ENCODE peak calls at places on chromosomes 13 and 19, in four cellular contexts. X, P, U and R are unnamed samples.
A peak's percentile ranks its signal among the peaks of the same experiment; 100 is the strongest.

GRCh38 chr19:29098863-29099481 is 114.0 kb downstream of the UQCRFS1 start:
- DNase-seq in P (no peak), X (no peak), U (peak; percentile 20), R (no peak)

GRCh38 chr13:43815204-43815603 is 28.4 kb upstream of the ENOX1 start:
- DNase-seq in X (peak; percentile 52), U (no peak), P (no peak), R (no peak)

GRCh38 chr19:51743405-51743804 is 8.3 kb downstream of the FPR1 start:
- DNase-seq in U (no peak), X (no peak), P (no peak), R (no peak)

GRCh38 chr13:109569938-109570711 is 216.3 kb downstream of the IRS2 start:
- DNase-seq in P (no peak), U (no peak), X (no peak), R (no peak)

GRCh38 chr13:33174980-33175379 is 110.6 kb downstream of the STARD13 start:
- DNase-seq in U (no peak), X (no peak), P (no peak), R (no peak)

GRCh38 chr19:4375164-4375619 is 25.2 kb downstream of the SH3GL1 start:
- DNase-seq in X (peak; percentile 74), U (no peak), P (no peak), R (peak; percentile 61)

GRCh38 chr13:110593430-110594130 is 21.8 kb upstream of the NAXD start:
- DNase-seq in U (no peak), X (peak; percentile 36), P (no peak), R (no peak)

GRCh38 chr19:4472174-4472974 is at the start of gene HDGFL2:
- DNase-seq in X (no peak), U (peak; percentile 50), P (no peak), R (no peak)

GRCh38 chr19:861756-862528 is 2.5 kb downstream of the CFD start:
- DNase-seq in X (peak; percentile 80), P (peak; percentile 75), U (peak; percentile 62), R (no peak)

GRCh38 chr19:4861147-4861546 is 6.3 kb downstream of the PLIN3 start:
- DNase-seq in X (no peak), P (no peak), U (no peak), R (no peak)

GRCh38 chr13:42836930-42837329 is 55.5 kb downstream of the FAM216B start:
- DNase-seq in X (peak; percentile 33), U (no peak), P (no peak), R (no peak)

GRCh38 chr13:72536668-72537399 is 190.6 kb downstream of the MZT1 start:
- DNase-seq in P (no peak), X (no peak), U (no peak), R (no peak)

GRCh38 chr19:55384576-55385235 is 614 bp upstream of the TMEM238 start:
- DNase-seq in X (no peak), U (peak; percentile 63), P (peak; percentile 71), R (no peak)

GRCh38 chr13:40666905-40667621 is 622 bp upstream of the FOXO1 start:
- DNase-seq in X (peak; percentile 24), P (no peak), U (peak; percentile 73), R (peak; percentile 51)

GRCh38 chr19:4575978-4576933 is 16.8 kb upstream of the SEMA6B start:
- DNase-seq in X (peak; percentile 84), P (no peak), U (peak; percentile 51), R (peak; percentile 74)

GRCh38 chr19:13366529-13367143 is 139.6 kb downstream of the CACNA1A start:
- DNase-seq in U (no peak), P (no peak), X (no peak), R (no peak)

GRCh38 chr19:46704379-46705076 is 12.4 kb downstream of the PRKD2 start:
- DNase-seq in U (peak; percentile 79), P (peak; percentile 69), X (peak; percentile 80), R (peak; percentile 63)

GRCh38 chr19:2123682-2124387 is 27.1 kb downstream of the IZUMO4 start:
- DNase-seq in P (no peak), U (no peak), X (no peak), R (no peak)

GRCh38 chr13:97582170-97582569 is 148.2 kb downstream of the RAP2A start:
- DNase-seq in U (no peak), X (no peak), P (no peak), R (no peak)

GRCh38 chr13:108322206-108322824 is 52.8 kb downstream of the TNFSF13B start:
- DNase-seq in U (no peak), P (no peak), X (no peak), R (no peak)

GRCh38 chr13:52455677-52456041 is 381 bp downstream of the CKAP2 start:
- DNase-seq in P (peak; percentile 82), X (peak; percentile 90), U (peak; percentile 74), R (peak; percentile 80)

GRCh38 chr19:5718579-5719273 is 1.2 kb downstream of the LONP1 start:
- DNase-seq in X (no peak), U (no peak), P (peak; percentile 41), R (no peak)

GRCh38 chr13:102172406-102172805 is 229.4 kb downstream of the FGF14 start:
- DNase-seq in U (no peak), X (no peak), P (no peak), R (no peak)

GRCh38 chr13:100506154-100506553 is 82.4 kb downstream of the GGACT start:
- DNase-seq in P (peak; percentile 41), U (no peak), X (no peak), R (no peak)

GRCh38 chr13:28559636-28560259 is 64.8 kb upstream of the FLT1 start:
- DNase-seq in U (no peak), P (no peak), X (no peak), R (no peak)

GRCh38 chr19:34066007-34066656 is 106.2 kb upstream of the LSM14A start:
- DNase-seq in X (no peak), P (no peak), U (no peak), R (no peak)

GRCh38 chr19:48606463-48607358 is at the start of gene SPACA4:
- DNase-seq in X (no peak), U (no peak), P (no peak), R (no peak)

GRCh38 chr19:48611872-48612271 is 3.0 kb downstream of the FAM83E start:
- DNase-seq in X (no peak), U (no peak), P (no peak), R (no peak)

GRCh38 chr19:48609571-48610108 is 3.1 kb downstream of the SPACA4 start:
- DNase-seq in P (no peak), U (no peak), X (no peak), R (no peak)

GRCh38 chr19:48607359-48607755 is 815 bp downstream of the SPACA4 start:
- DNase-seq in P (no peak), U (no peak), X (no peak), R (no peak)

GRCh38 chr19:48608798-48609263 is 2.3 kb downstream of the SPACA4 start:
- DNase-seq in P (no peak), X (peak; percentile 66), U (no peak), R (no peak)
- TF ChIP-seq CTCF in P (peak; percentile 85), X (peak; percentile 81), U (no peak), R (peak; percentile 43)

GRCh38 chr13:47000166-47000565 is 103.3 kb upstream of the HTR2A start:
- DNase-seq in X (no peak), U (no peak), P (no peak), R (no peak)
- TF ChIP-seq CTCF in X (no peak), U (no peak), P (no peak), R (no peak)

GRCh38 chr13:24685314-24685713 is 5.1 kb downstream of the ATP12A start:
- DNase-seq in P (no peak), U (no peak), X (no peak), R (no peak)

GRCh38 chr13:24683370-24683769 is 3.2 kb downstream of the ATP12A start:
- DNase-seq in U (no peak), X (no peak), P (no peak), R (no peak)

GRCh38 chr13:24684600-24684998 is 4.4 kb downstream of the ATP12A start:
- DNase-seq in X (no peak), P (no peak), U (no peak), R (no peak)

GRCh38 chr13:24682353-24682752 is 2.1 kb downstream of the ATP12A start:
- DNase-seq in P (no peak), U (no peak), X (no peak), R (no peak)

DNA sequence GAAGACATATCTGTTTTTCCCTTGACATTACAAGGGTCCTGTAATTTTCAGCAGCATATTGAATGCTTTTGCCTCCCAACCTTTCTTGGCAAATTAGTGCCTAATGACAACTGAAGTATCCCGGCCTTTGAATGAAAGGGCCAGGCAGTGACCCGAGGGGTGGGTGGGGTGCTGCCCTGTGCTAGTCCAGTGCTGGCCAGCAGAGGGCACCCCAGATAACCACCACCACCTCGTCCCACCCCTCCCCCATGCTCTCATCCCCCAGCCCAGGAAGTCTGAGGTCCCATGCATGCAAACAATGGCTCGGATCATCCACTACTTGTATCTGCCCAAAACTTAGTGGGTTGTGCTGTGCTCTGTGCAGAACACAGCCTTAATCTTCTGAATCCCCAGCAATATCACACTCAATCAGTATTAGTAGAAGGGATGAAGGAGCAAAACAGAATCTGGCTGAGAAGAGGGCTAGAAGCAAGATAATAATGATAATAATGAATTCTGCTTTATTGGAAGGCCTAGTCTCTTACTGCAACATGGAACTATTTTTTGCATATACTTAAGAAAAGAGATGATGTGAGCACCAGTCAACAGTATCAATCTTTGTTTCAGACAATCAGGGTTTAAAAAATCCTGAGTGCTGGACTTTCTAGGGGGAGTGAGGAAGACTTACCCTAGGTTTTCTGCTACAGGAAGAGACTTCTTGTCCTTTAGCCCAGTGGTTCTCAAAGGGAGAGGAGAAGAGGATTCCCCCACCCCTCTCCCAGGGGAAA is 3.8 kb downstream of the ATP12A start:
- DNase-seq in P (peak; percentile 52), U (no peak), X (peak; percentile 79), R (peak; percentile 67)
- TF ChIP-seq CTCF in P (peak; percentile 93), U (no peak), X (peak; percentile 72), R (peak; percentile 91)

GRCh38 chr13:39273953-39274352 is 235.7 kb downstream of the NHLRC3 start:
- DNase-seq in U (peak; percentile 23), X (no peak), P (no peak), R (no peak)
- TF ChIP-seq CTCF in U (no peak), X (no peak), P (peak; percentile 28), R (no peak)